ENCODE peak calls at places on chromosomes 3 and 15, in seven cellular contexts. M is GM12891, G is dermis microvascular lymphatic vessel endothelial cell, Z is stomach, B is mesothelial cell of epicardium, V is skeletal muscle cell, H is GM04504. T is an unnamed sample.

GRCh38 chr3:188133646-188134045 is 20.3 kb upstream of the LPP start:
- DNase-seq in G (no peak), Z (no peak), B (no peak), M (no peak), H (no peak), V (peak), T (no peak)

GRCh38 chr3:187678869-187679268 is 8.7 kb upstream of the SST start:
- DNase-seq in G (peak), V (no peak), H (peak), B (no peak), M (no peak), Z (peak), T (peak)

GRCh38 chr3:55267206-55267930 is 219.7 kb downstream of the WNT5A start:
- DNase-seq in H (no peak), V (peak), G (no peak), M (no peak), B (no peak), Z (no peak), T (no peak)

GRCh38 chr15:48965972-48966371 is 2.3 kb upstream of the SHC4 start:
- DNase-seq in Z (no peak), H (no peak), V (no peak), M (no peak), B (no peak), G (no peak), T (no peak)

GRCh38 chr15:38042707-38043445 is 108.4 kb downstream of the TMCO5A start:
- DNase-seq in V (no peak), B (no peak), G (no peak), H (no peak), M (no peak), Z (no peak), T (no peak)

GRCh38 chr15:100570282-100570681 is 31.7 kb downstream of the LINS1 start:
- DNase-seq in M (no peak), Z (no peak), G (no peak), B (no peak), V (no peak), H (no peak), T (no peak)

GRCh38 chr3:185729335-185729715 is 95.5 kb downstream of the IGF2BP2 start:
- DNase-seq in Z (no peak), G (peak), V (no peak), M (no peak), H (peak), B (no peak), T (no peak)

GRCh38 chr15:59306520-59307163 is 66.0 kb downstream of the MYO1E start:
- DNase-seq in H (peak), B (no peak), Z (no peak), G (no peak), V (peak), M (no peak), T (no peak)

GRCh38 chr15:98401029-98401428 is 247.3 kb upstream of the IGF1R start:
- DNase-seq in M (no peak), H (no peak), G (no peak), V (no peak), Z (no peak), B (no peak), T (no peak)

GRCh38 chr3:129837057-129837631 is 56.4 kb downstream of the TMCC1 start:
- DNase-seq in Z (no peak), G (peak), V (no peak), H (no peak), B (no peak), M (no peak), T (no peak)

GRCh38 chr3:12175137-12175593 is 16.5 kb upstream of the TIMP4 start:
- DNase-seq in Z (no peak), B (no peak), V (no peak), H (no peak), G (no peak), M (no peak), T (no peak)

T was measured in transverse colon.